ENCODE peak calls at places on chromosomes 7 and 10, in ten cellular contexts. S is cardiac septum; N is endothelial cell; H is WTC11; W is T-helper 1 cell; G is HCEC 1CT; U is GM06990; O is NCI-H345; C is amniotic stem cell; T is stimulated activated CD8-positive, alpha-beta memory T cell treated with anti-CD3 and anti-CD28 coated beads, Interleukin-15, amount 100 ng/mL, for 1 hour. B is an unnamed sample.
A peak's percentile ranks its signal among the peaks of the same experiment; 100 is the strongest.

GRCh38 chr7:16268821-16269768 is 152.2 kb downstream of the CRPPA start:
- DNase-seq in O (no peak), T (no peak), S (no peak), U (no peak), N (no peak), G (peak; percentile 79), H (no peak), W (no peak), C (no peak), B (no peak)

GRCh38 chr10:77392236-77392721 is 245.3 kb downstream of the KCNMA1 start:
- DNase-seq in W (no peak), O (no peak), U (no peak), T (no peak), N (no peak), S (peak; percentile 6), G (peak; percentile 67), H (no peak), C (no peak), B (no peak)

GRCh38 chr10:60006046-60006445 is 99.7 kb upstream of the CCDC6 start:
- DNase-seq in T (no peak), W (no peak), H (no peak), N (no peak), G (no peak), U (no peak), O (no peak), C (no peak), S (no peak), B (no peak)

GRCh38 chr10:98031440-98031839 is 1.0 kb upstream of the CRTAC1 start:
- DNase-seq in O (no peak), U (no peak), N (no peak), S (no peak), W (no peak), H (no peak), G (no peak), T (no peak), C (no peak), B (no peak)

GRCh38 chr7:122166708-122167107 is 22.7 kb upstream of the AASS start:
- DNase-seq in C (no peak), U (no peak), H (no peak), T (no peak), G (peak; percentile 75), W (no peak), O (no peak), S (no peak), N (no peak), B (no peak)

GRCh38 chr7:26553582-26553981 is 261.9 kb downstream of the SNX10 start:
- DNase-seq in S (no peak), N (no peak), C (no peak), O (no peak), U (no peak), W (no peak), G (no peak), T (no peak), H (no peak), B (no peak)

GRCh38 chr7:55733584-55733983 is 129.0 kb downstream of the SEPTIN14 start:
- DNase-seq in H (no peak), O (no peak), T (no peak), S (no peak), G (no peak), W (no peak), N (no peak), C (no peak), U (no peak), B (no peak)

GRCh38 chr7:106504620-106505019 is 156.3 kb downstream of the CCDC71L start:
- DNase-seq in U (no peak), T (no peak), W (no peak), C (no peak), G (no peak), N (no peak), H (no peak), S (no peak), O (no peak), B (no peak)

GRCh38 chr7:33805630-33806233 is 99.6 kb upstream of the BMPER start:
- DNase-seq in T (no peak), G (peak; percentile 56), U (no peak), S (no peak), H (no peak), W (no peak), O (no peak), N (no peak), C (peak; percentile 8), B (no peak)

GRCh38 chr7:129643545-129644170 is 32.1 kb downstream of the NRF1 start:
- DNase-seq in W (no peak), C (no peak), S (no peak), H (no peak), G (no peak), T (no peak), N (no peak), U (no peak), O (no peak), B (peak; percentile 26)

GRCh38 chr10:126302831-126303230 is 85.4 kb downstream of the ADAM12 start:
- DNase-seq in N (no peak), G (peak; percentile 8), O (no peak), S (no peak), C (no peak), T (no peak), W (no peak), U (no peak), H (no peak), B (no peak)

GRCh38 chr7:143413123-143413522 is 4.5 kb upstream of the EPHA1 start:
- DNase-seq in G (no peak), C (no peak), H (no peak), T (no peak), N (no peak), S (no peak), U (no peak), O (no peak), W (no peak), B (no peak)

GRCh38 chr7:74343281-74344127 is 54.3 kb downstream of the CLIP2 start:
- DNase-seq in O (no peak), U (no peak), C (peak; percentile 6), T (no peak), H (no peak), S (no peak), W (no peak), G (peak; percentile 85), N (no peak), B (no peak)

GRCh38 chr7:29146082-29146706 is at the start of gene CPVL:
- DNase-seq in C (no peak), H (peak; percentile 65), T (no peak), O (peak; percentile 56), G (no peak), N (peak; percentile 41), U (no peak), S (peak; percentile 83), W (no peak), B (peak; percentile 64)

GRCh38 chr10:36469585-36469984 is 655.8 kb upstream of the ANKRD30A start:
- DNase-seq in S (no peak), G (peak; percentile 92), C (no peak), N (no peak), U (no peak), H (no peak), W (no peak), O (no peak), T (no peak), B (no peak)

GRCh38 chr7:99407849-99408346 is 499 bp downstream of the PDAP1 start:
- DNase-seq in G (peak; percentile 71), S (no peak), C (peak; percentile 68), W (peak; percentile 29), O (peak; percentile 20), U (no peak), N (peak; percentile 24), T (no peak), H (no peak), B (peak; percentile 3)

GRCh38 chr10:102064503-102064867 is 664 bp upstream of the HPS6 start:
- DNase-seq in G (no peak), C (no peak), S (no peak), T (no peak), O (no peak), W (no peak), N (no peak), U (no peak), H (no peak), B (no peak)

GRCh38 chr10:51918921-51919325 is 219.5 kb upstream of the CSTF2T start:
- DNase-seq in W (no peak), N (peak; percentile 17), S (no peak), U (no peak), H (no peak), O (no peak), T (no peak), C (no peak), G (no peak), B (no peak)

GRCh38 chr10:20990604-20991003 is 93.5 kb upstream of the NEBL start:
- DNase-seq in N (no peak), U (no peak), H (no peak), S (no peak), G (peak; percentile 36), C (no peak), O (no peak), T (no peak), W (no peak), B (no peak)

GRCh38 chr10:123655763-123656162 is 10.4 kb upstream of the GPR26 start:
- DNase-seq in C (no peak), T (no peak), G (no peak), N (peak; percentile 38), H (peak; percentile 76), U (no peak), W (no peak), O (no peak), S (peak; percentile 60), B (no peak)

GRCh38 chr7:135151162-135151932 is 3.5 kb downstream of the TMEM140 start:
- DNase-seq in W (no peak), H (no peak), T (no peak), G (no peak), S (no peak), N (no peak), O (no peak), U (no peak), C (no peak), B (no peak)

GRCh38 chr10:97321032-97321806 is 2.1 kb downstream of the FRAT1 start:
- DNase-seq in O (peak; percentile 66), C (no peak), H (peak; percentile 49), T (no peak), S (no peak), G (no peak), W (no peak), N (peak; percentile 60), U (no peak), B (peak; percentile 74)

GRCh38 chr10:63822496-63822895 is 301.3 kb downstream of the REEP3 start:
- DNase-seq in U (no peak), O (no peak), S (no peak), T (no peak), H (no peak), W (no peak), N (no peak), G (no peak), C (no peak), B (no peak)

GRCh38 chr7:123494193-123494796 is 40.1 kb downstream of the IQUB start:
- DNase-seq in H (no peak), C (peak; percentile 37), U (no peak), N (no peak), G (peak; percentile 32), T (no peak), O (peak; percentile 28), S (no peak), W (peak; percentile 23), B (peak; percentile 28)

GRCh38 chr10:93954726-93955363 is 38.9 kb upstream of the PLCE1 start:
- DNase-seq in U (no peak), H (no peak), G (peak; percentile 79), T (no peak), C (no peak), O (no peak), S (no peak), N (no peak), W (no peak), B (no peak)

GRCh38 chr10:22437620-22438588 is 92.6 kb downstream of the SPAG6 start:
- DNase-seq in G (peak; percentile 13), U (no peak), T (peak; percentile 1), S (no peak), C (no peak), H (no peak), W (peak; percentile 11), N (no peak), O (no peak), B (no peak)

GRCh38 chr10:76302936-76303656 is 871.7 kb downstream of the LRMDA start:
- DNase-seq in W (no peak), U (no peak), C (no peak), O (peak; percentile 15), N (no peak), S (no peak), H (no peak), T (no peak), G (no peak), B (no peak)

GRCh38 chr7:130379551-130380120 is 658 bp upstream of the CPA1 start:
- DNase-seq in C (no peak), W (no peak), O (no peak), T (no peak), H (no peak), N (no peak), S (no peak), G (no peak), U (no peak), B (no peak)

B was measured in SHP77.